ENCODE peak calls at places on chromosomes 2 and 18, in four cellular contexts. J is MM.1S, Z is right atrium auricular region, O is thoracic aorta. I is an unnamed sample.

GRCh38 chr2:69013837-69014796 is 1.1 kb downstream of the ANTXR1 start:
- DNase-seq in J (peak), Z (no peak), O (no peak), I (no peak)

GRCh38 chr2:108235577-108235976 is 4.2 kb upstream of the SULT1C3 start:
- DNase-seq in J (no peak), Z (no peak), O (no peak), I (no peak)

GRCh38 chr2:215447673-215448081 is 11.8 kb upstream of the FN1 start:
- DNase-seq in J (no peak), Z (no peak), O (no peak), I (no peak)

GRCh38 chr2:151042938-151043337 is 218.7 kb downstream of the RBM43 start:
- DNase-seq in J (no peak), Z (no peak), O (no peak), I (no peak)

GRCh38 chr2:30060562-30060961 is 86.2 kb upstream of the YPEL5 start:
- DNase-seq in J (no peak), Z (no peak), O (no peak), I (no peak)

GRCh38 chr2:239574434-239575156 is 173.8 kb upstream of the HDAC4 start:
- DNase-seq in J (no peak), Z (no peak), O (no peak), I (no peak)

GRCh38 chr18:62954341-62954740 is 239.0 kb downstream of the PHLPP1 start:
- DNase-seq in J (no peak), Z (no peak), O (no peak), I (no peak)

GRCh38 chr2:103792039-103792438 is 1030.2 kb downstream of the TMEM182 start:
- DNase-seq in J (no peak), Z (no peak), O (no peak), I (no peak)

GRCh38 chr18:34592961-34593382 is 117.1 kb upstream of the DTNA start:
- DNase-seq in J (no peak), Z (peak), O (no peak), I (peak)

GRCh38 chr2:58629720-58630119 is 388.6 kb upstream of the FANCL start:
- DNase-seq in J (no peak), Z (no peak), O (no peak), I (no peak)

GRCh38 chr2:31008571-31009114 is 129.6 kb downstream of the GALNT14 start:
- DNase-seq in J (no peak), Z (no peak), O (no peak), I (no peak)

GRCh38 chr2:163778045-163778753 is 42.4 kb upstream of the FIGN start:
- DNase-seq in J (no peak), Z (no peak), O (no peak), I (no peak)

GRCh38 chr18:9417081-9417841 is 58.1 kb upstream of the RALBP1 start:
- DNase-seq in J (no peak), Z (no peak), O (no peak), I (no peak)

GRCh38 chr18:13726972-13727331 is 479 bp downstream of the RNMT start:
- DNase-seq in J (peak), Z (peak), O (peak), I (peak)

GRCh38 chr2:28338046-28338753 is 54.5 kb upstream of the FOSL2 start:
- DNase-seq in J (no peak), Z (peak), O (peak), I (peak)

GRCh38 chr2:124810132-124810531 is 785.0 kb downstream of the CNTNAP5 start:
- DNase-seq in J (peak), Z (no peak), O (no peak), I (no peak)

GRCh38 chr2:149020432-149020851 is 18.1 kb upstream of the LYPD6B start:
- DNase-seq in J (peak), Z (peak), O (no peak), I (no peak)

GRCh38 chr2:23427350-23427749 is 42.4 kb downstream of the KLHL29 start:
- DNase-seq in J (no peak), Z (peak), O (no peak), I (no peak)
- H3K27ac ChIP-seq in J (no peak), Z (no peak), O (peak), I (no peak)

GRCh38 chr18:79422022-79422782 is 26.5 kb downstream of the NFATC1 start:
- DNase-seq in J (no peak), Z (no peak), O (no peak), I (peak)
- H3K27ac ChIP-seq in J (no peak), Z (no peak), O (no peak), I (peak)

GRCh38 chr2:191756753-191757152 is 78.8 kb downstream of the NABP1 start:
- DNase-seq in J (no peak), Z (no peak), O (no peak), I (no peak)

GRCh38 chr2:191759650-191760049 is 81.7 kb downstream of the NABP1 start:
- DNase-seq in J (no peak), Z (no peak), O (no peak), I (no peak)

GRCh38 chr2:191757256-191757655 is 79.3 kb downstream of the NABP1 start:
- DNase-seq in J (no peak), Z (no peak), O (no peak), I (no peak)

GRCh38 chr2:191759200-191759507 is 81.2 kb downstream of the NABP1 start:
- DNase-seq in J (no peak), Z (no peak), O (no peak), I (no peak)

GRCh38 chr2:191758420-191759199 is 80.7 kb downstream of the NABP1 start:
- DNase-seq in J (peak), Z (no peak), O (no peak), I (peak)
- H3K27ac ChIP-seq in J (no peak), Z (no peak), O (no peak), I (no peak)

DNA sequence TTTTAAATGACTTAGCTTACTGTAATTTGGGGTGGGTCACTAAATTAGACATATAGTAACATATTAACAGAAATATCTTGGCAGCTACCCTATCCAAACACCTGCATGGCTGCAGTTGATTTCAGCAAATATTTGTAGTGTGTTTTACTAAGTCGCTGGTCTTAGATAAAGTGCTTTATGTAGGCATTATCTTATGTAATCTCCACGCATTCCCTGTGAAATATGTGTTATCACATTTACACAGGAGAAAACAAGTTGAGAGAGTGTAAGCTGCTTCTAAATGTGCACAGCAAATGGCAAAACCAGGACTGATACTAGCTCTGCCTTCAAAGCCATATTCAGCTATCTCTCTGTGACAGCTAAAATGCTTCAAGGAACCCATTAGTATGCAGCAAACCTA is 72.0 kb downstream of the NYAP2 start:
- DNase-seq in J (no peak), Z (no peak), O (no peak), I (no peak)
- H3K27ac ChIP-seq in J (no peak), Z (no peak), O (no peak), I (no peak)

GRCh38 chr2:18977409-18977808 is 381.0 kb downstream of the OSR1 start:
- DNase-seq in J (no peak), Z (no peak), O (no peak), I (no peak)
- H3K27ac ChIP-seq in J (no peak), Z (no peak), O (no peak), I (no peak)

DNA sequence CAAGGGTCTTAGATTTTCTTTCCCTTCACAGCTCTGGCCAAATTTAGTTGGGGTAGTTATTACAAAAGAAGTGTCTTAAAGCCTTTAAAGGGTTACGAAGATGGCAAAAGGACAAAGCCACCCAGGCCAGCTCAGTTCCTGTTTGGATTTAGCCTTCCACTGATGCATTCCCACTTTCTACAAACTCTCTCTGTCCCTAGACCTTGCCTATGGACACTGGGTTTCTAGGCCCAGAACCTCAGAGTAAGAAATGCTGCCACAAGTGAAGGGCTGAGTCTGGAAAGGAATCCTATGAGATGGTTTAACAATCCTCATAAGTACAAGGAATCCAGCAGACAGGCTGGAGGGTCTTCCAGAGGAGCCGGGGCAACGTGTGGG is 13.4 kb downstream of the NFE2L2 start:
- DNase-seq in J (no peak), Z (no peak), O (no peak), I (no peak)
- H3K27ac ChIP-seq in J (no peak), Z (peak), O (peak), I (peak)

DNA sequence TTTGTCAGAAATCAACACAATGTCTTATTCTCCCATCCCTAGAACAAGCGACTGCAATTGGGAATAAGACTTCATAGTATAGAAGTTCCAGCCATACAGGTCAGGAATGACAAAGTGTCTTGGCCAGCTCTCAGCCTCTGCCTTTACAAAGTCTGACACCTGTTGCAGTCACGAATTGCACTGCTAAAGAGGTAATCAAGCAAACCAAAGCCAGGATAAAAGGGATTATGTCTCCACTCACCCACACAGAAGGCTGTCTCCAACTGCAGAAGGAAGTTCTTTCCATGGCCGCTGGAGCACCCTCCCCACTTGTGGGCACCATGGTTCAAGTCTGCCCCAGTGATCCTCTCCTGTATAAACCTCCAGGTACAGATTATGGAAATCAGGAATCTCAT is 114.8 kb upstream of the PKDCC start:
- DNase-seq in J (no peak), Z (no peak), O (no peak), I (no peak)
- H3K27ac ChIP-seq in J (no peak), Z (peak), O (no peak), I (peak)

DNA sequence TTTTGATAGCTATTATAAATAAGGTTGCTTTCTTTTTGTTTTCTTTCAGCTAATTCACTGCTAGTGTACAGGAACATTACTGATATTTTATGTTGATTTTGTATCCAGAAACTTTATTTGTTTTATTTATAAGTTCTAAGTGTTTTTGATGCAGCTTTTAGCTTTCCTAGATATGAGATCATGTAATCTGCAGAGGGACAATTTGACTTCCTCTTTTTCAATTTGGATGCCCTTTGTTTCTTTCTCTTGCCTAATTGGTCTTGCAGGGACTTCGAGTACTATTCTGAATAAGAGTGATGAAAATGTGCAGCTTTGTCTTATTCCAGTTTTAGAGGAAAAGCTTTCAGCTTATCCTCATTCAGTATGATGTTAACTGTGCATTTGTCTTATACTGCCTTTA is 643.4 kb upstream of the CDH2 start:
- DNase-seq in J (no peak), Z (no peak), O (no peak), I (no peak)
- H3K27ac ChIP-seq in J (no peak), Z (no peak), O (no peak), I (no peak)

I was measured in tibial nerve.